ENCODE peak calls at places on chromosome 20, in seven cellular contexts. U, N, Q, O, K, S and X are unnamed samples.

GRCh38 chr20:4120921-4121321 is 105.6 kb upstream of the RNF24 start:
- DNase-seq in U (no peak), N (no peak), Q (no peak), O (no peak), K (no peak), S (no peak), X (no peak)

GRCh38 chr20:44714701-44715494 is at the start of gene CCN5:
- DNase-seq in U (no peak), N (no peak), Q (peak; percentile 95), O (peak; percentile 88), K (peak; percentile 86), S (peak; percentile 60), X (no peak)

GRCh38 chr20:4014031-4014474 is 1.3 kb downstream of the RNF24 start:
- DNase-seq in U (peak; percentile 64), N (no peak), Q (no peak), O (peak; percentile 51), K (peak; percentile 65), S (peak; percentile 74), X (peak; percentile 98)

GRCh38 chr20:32762754-32763201 is 593 bp downstream of the DNMT3B start:
- DNase-seq in U (peak; percentile 47), N (no peak), Q (no peak), O (no peak), K (no peak), S (no peak), X (no peak)

GRCh38 chr20:57414867-57415592 is 23.8 kb downstream of the RBM38 start:
- DNase-seq in U (no peak), N (no peak), Q (no peak), O (no peak), K (no peak), S (no peak), X (no peak)

GRCh38 chr20:23928788-23929187 is 49.2 kb upstream of the CST5 start:
- DNase-seq in U (no peak), N (peak; percentile 35), Q (no peak), O (peak; percentile 72), K (no peak), S (no peak), X (no peak)

GRCh38 chr20:5127859-5128409 is 1.1 kb downstream of the CDS2 start:
- DNase-seq in U (no peak), N (no peak), Q (no peak), O (peak; percentile 36), K (no peak), S (no peak), X (no peak)

GRCh38 chr20:50855498-50856474 is 60.9 kb downstream of the BCAS4 start:
- DNase-seq in U (no peak), N (no peak), Q (no peak), O (no peak), K (no peak), S (no peak), X (peak; percentile 86)

GRCh38 chr20:57717797-57718196 is 8.0 kb upstream of the PMEPA1 start:
- DNase-seq in U (no peak), N (no peak), Q (no peak), O (no peak), K (no peak), S (no peak), X (no peak)

GRCh38 chr20:63706852-63707557 is 771 bp downstream of the ARFRP1 start:
- DNase-seq in U (peak; percentile 40), N (no peak), Q (peak; percentile 58), O (peak; percentile 71), K (peak; percentile 33), S (peak; percentile 50), X (peak; percentile 53)

GRCh38 chr20:43102394-43102793 is 87.3 kb downstream of the PTPRT start:
- DNase-seq in U (peak; percentile 4), N (no peak), Q (no peak), O (no peak), K (no peak), S (no peak), X (no peak)

GRCh38 chr20:34110025-34111013 is 1.7 kb downstream of the EIF2S2 start:
- DNase-seq in U (no peak), N (no peak), Q (no peak), O (no peak), K (no peak), S (no peak), X (no peak)

GRCh38 chr20:34111712-34112599 is at the start of gene EIF2S2:
- DNase-seq in U (peak; percentile 99), N (peak; percentile 91), Q (peak; percentile 98), O (peak; percentile 97), K (peak; percentile 96), S (peak; percentile 93), X (peak; percentile 96)

GRCh38 chr20:34114809-34115208 is 2.8 kb upstream of the EIF2S2 start:
- DNase-seq in U (no peak), N (no peak), Q (no peak), O (no peak), K (no peak), S (no peak), X (no peak)

GRCh38 chr20:34111057-34111711 is 859 bp downstream of the EIF2S2 start:
- DNase-seq in U (peak; percentile 45), N (no peak), Q (no peak), O (no peak), K (no peak), S (peak; percentile 22), X (peak; percentile 31)

GRCh38 chr20:34112600-34113061 is 588 bp upstream of the EIF2S2 start:
- DNase-seq in U (peak; percentile 60), N (no peak), Q (peak; percentile 44), O (peak; percentile 60), K (no peak), S (peak; percentile 34), X (no peak)
- TF ChIP-seq CTCF in U (no peak), N (no peak), Q (no peak), O (no peak), K (no peak), S (no peak), X (no peak)

GRCh38 chr20:34124469-34125249 is 12.6 kb upstream of the EIF2S2 start:
- DNase-seq in U (no peak), N (no peak), Q (no peak), O (no peak), K (no peak), S (no peak), X (no peak)

GRCh38 chr20:34127787-34128186 is 15.7 kb upstream of the EIF2S2 start:
- DNase-seq in U (no peak), N (no peak), Q (no peak), O (no peak), K (no peak), S (no peak), X (no peak)

GRCh38 chr20:34129518-34130162 is 17.6 kb upstream of the EIF2S2 start:
- DNase-seq in U (peak; percentile 83), N (no peak), Q (peak; percentile 51), O (peak; percentile 85), K (peak; percentile 54), S (peak; percentile 68), X (peak; percentile 40)
- H3K4me3 ChIP-seq in U (no peak overlapping the region), N (no peak overlapping the region), Q (no peak overlapping the region), O (no peak overlapping the region), K (no peak overlapping the region), S (no peak overlapping the region), X (peak overlapping the region; percentile 11)

GRCh38 chr20:1734269-1734858 is 76.8 kb upstream of the SIRPG start:
- DNase-seq in U (no peak), N (no peak), Q (no peak), O (no peak), K (no peak), S (peak; percentile 4), X (peak; percentile 8)
- TF ChIP-seq CTCF in U (no peak), N (peak; percentile 50), Q (no peak), O (no peak), K (no peak), S (no peak), X (peak; percentile 86)

DNA sequence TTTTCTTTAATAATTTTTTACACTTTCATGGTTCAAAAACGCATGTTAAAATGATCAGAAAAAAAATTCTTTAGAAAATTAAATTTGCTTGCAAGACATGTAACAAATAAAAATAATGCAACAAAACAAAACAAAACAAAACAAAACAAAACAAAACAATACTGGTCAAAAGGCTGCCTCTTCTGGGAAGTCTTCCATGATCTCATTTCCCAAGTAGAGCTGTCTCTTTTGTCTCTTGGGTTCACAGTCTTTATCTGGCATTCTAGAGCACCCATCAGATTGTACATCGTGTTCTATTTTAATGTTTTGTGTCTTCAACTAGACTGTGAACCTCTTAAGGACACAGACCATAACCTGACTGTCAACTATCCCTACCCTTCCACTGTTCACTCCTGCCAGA is 25.3 kb downstream of the TP53INP2 start:
- DNase-seq in U (no peak), N (no peak), Q (no peak), O (no peak), K (no peak), S (no peak), X (no peak)
- H3K4me3 ChIP-seq in U (no peak overlapping the region), N (no peak overlapping the region), Q (no peak overlapping the region), O (no peak overlapping the region), K (no peak overlapping the region), S (no peak overlapping the region), X (no peak overlapping the region)

DNA sequence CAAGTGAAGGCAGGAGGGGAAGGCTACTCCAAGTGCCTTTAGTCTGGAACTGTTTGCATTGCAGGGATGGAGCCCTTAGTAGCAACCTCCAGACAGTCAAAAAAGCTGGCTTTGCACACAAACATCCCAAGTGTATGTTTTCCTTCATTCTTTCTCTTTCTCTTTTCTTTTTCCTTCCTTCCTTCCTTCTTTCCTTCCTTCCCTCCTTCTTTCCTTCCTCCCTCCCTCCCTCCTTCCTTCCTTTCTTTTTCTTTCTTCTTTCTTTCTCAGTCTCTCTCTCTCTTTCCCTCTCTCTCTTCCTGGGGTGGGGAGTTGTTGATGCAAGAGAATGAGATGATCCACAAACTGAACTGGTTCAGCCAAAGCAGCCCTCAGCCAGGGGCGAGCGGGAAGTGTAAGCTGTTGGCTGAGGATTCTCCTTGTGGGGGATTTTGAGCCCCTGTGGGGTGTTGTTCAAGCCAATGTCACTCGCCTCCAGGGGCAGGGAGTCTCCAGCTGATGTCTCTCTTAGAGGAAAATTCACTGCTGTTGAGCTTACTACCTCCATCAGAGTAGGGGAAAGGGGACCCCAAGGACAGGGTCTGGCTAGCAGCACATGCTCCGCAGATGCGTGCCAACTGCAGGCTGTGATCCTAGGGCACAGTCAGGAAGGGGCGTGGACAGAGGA is 11.7 kb downstream of the RSPO4 start:
- DNase-seq in U (no peak), N (no peak), Q (no peak), O (no peak), K (no peak), S (no peak), X (no peak)
- TF ChIP-seq CTCF in U (no peak), N (no peak), Q (no peak), O (no peak), K (no peak), S (no peak), X (no peak)

GRCh38 chr20:21633829-21634228 is 71.6 kb upstream of the PAX1 start:
- DNase-seq in U (no peak), N (no peak), Q (no peak), O (no peak), K (no peak), S (no peak), X (no peak)

GRCh38 chr20:21632654-21633053 is 72.8 kb upstream of the PAX1 start:
- DNase-seq in U (no peak), N (no peak), Q (no peak), O (no peak), K (no peak), S (no peak), X (no peak)

GRCh38 chr20:21628800-21629199 is 76.7 kb upstream of the PAX1 start:
- DNase-seq in U (no peak), N (no peak), Q (no peak), O (no peak), K (no peak), S (no peak), X (no peak)

GRCh38 chr20:21632031-21632430 is 73.4 kb upstream of the PAX1 start:
- DNase-seq in U (no peak), N (no peak), Q (no peak), O (no peak), K (no peak), S (no peak), X (no peak)
- H3K4me3 ChIP-seq in U (no peak overlapping the region), N (no peak overlapping the region), Q (no peak overlapping the region), O (no peak overlapping the region), K (no peak overlapping the region), S (no peak overlapping the region), X (no peak overlapping the region)